ENCODE peak calls at places on chromosomes 3 and 15, in eight cellular contexts. M is right lobe of liver, P is adrenal gland, L is heart left ventricle, E is transverse colon, B is endothelial cell of umbilical vein, W is GM12891, Y is testis. X is an unnamed sample.

GRCh38 chr15:91508633-91509032 is 344.9 kb upstream of the SLCO3A1 start:
- DNase-seq in M (no peak), P (no peak), L (no peak), E (no peak), B (no peak), W (no peak), Y (no peak), X (no peak)

GRCh38 chr15:64930019-64930652 is 18.4 kb downstream of the ANKDD1A start:
- DNase-seq in M (no peak), P (no peak), L (no peak), E (peak; percentile 44), B (no peak), W (peak; percentile 53), Y (no peak), X (no peak)

GRCh38 chr3:98890960-98891910 is 10.3 kb downstream of the DCBLD2 start:
- DNase-seq in M (no peak), P (no peak), L (no peak), E (no peak), B (peak; percentile 35), W (no peak), Y (no peak), X (no peak)

GRCh38 chr3:138727371-138727770 is 107.4 kb downstream of the PIK3CB start:
- DNase-seq in M (no peak), P (no peak), L (no peak), E (no peak), B (no peak), W (no peak), Y (no peak), X (no peak)

GRCh38 chr15:29090617-29091466 is 178.8 kb downstream of the NSMCE3 start:
- DNase-seq in M (no peak), P (no peak), L (no peak), E (no peak), B (no peak), W (peak; percentile 62), Y (peak; percentile 36), X (peak; percentile 40)

GRCh38 chr3:81726132-81726531 is 35.3 kb downstream of the GBE1 start:
- DNase-seq in M (no peak), P (no peak), L (no peak), E (no peak), B (peak; percentile 80), W (no peak), Y (no peak), X (no peak)

GRCh38 chr3:48428863-48429415 is 947 bp downstream of the PLXNB1 start:
- DNase-seq in M (no peak), P (no peak), L (peak; percentile 65), E (peak; percentile 60), B (peak; percentile 41), W (no peak), Y (peak; percentile 65), X (peak; percentile 35)

GRCh38 chr3:8482960-8483665 is 18.5 kb upstream of the LMCD1 start:
- DNase-seq in M (peak; percentile 77), P (peak; percentile 77), L (peak; percentile 76), E (peak; percentile 23), B (peak; percentile 96), W (no peak), Y (peak; percentile 73), X (no peak)

GRCh38 chr15:65055201-65055870 is 10.1 kb downstream of the SLC51B start:
- DNase-seq in M (peak; percentile 92), P (no peak), L (no peak), E (peak; percentile 67), B (no peak), W (no peak), Y (peak; percentile 60), X (no peak)

GRCh38 chr15:98174286-98174685 is 213.8 kb downstream of the ARRDC4 start:
- DNase-seq in M (no peak), P (no peak), L (no peak), E (peak; percentile 11), B (no peak), W (no peak), Y (no peak), X (no peak)

GRCh38 chr15:83164409-83165404 is 42.9 kb downstream of the HDGFL3 start:
- DNase-seq in M (no peak), P (no peak), L (no peak), E (no peak), B (peak; percentile 80), W (peak; percentile 2), Y (no peak), X (peak; percentile 40)

GRCh38 chr3:15324335-15324734 is 8.1 kb downstream of the SH3BP5 start:
- DNase-seq in M (peak; percentile 92), P (peak; percentile 46), L (no peak), E (no peak), B (no peak), W (no peak), Y (peak; percentile 77), X (no peak)

GRCh38 chr3:99635348-99635747 is 3.0 kb upstream of the COL8A1 start:
- DNase-seq in M (no peak), P (no peak), L (no peak), E (no peak), B (no peak), W (no peak), Y (no peak), X (no peak)

GRCh38 chr3:152960684-152961083 is 125.8 kb downstream of the P2RY1 start:
- DNase-seq in M (no peak), P (no peak), L (no peak), E (no peak), B (no peak), W (no peak), Y (no peak), X (no peak)

GRCh38 chr15:38531509-38531908 is 33.1 kb downstream of the RASGRP1 start:
- DNase-seq in M (no peak), P (peak; percentile 61), L (no peak), E (no peak), B (no peak), W (no peak), Y (peak; percentile 22), X (no peak)

GRCh38 chr3:85846940-85847339 is 888.2 kb downstream of the CADM2 start:
- DNase-seq in M (no peak), P (no peak), L (no peak), E (no peak), B (no peak), W (no peak), Y (no peak), X (no peak)

GRCh38 chr3:153679711-153680110 is 441.5 kb upstream of the ARHGEF26 start:
- DNase-seq in M (no peak), P (no peak), L (no peak), E (no peak), B (no peak), W (no peak), Y (no peak), X (no peak)

GRCh38 chr3:113668015-113668414 is 28.4 kb downstream of the USF3 start:
- DNase-seq in M (no peak), P (no peak), L (no peak), E (no peak), B (no peak), W (no peak), Y (no peak), X (no peak)

GRCh38 chr15:63040509-63040908 is 2.0 kb upstream of the TPM1 start:
- DNase-seq in M (no peak), P (no peak), L (no peak), E (no peak), B (no peak), W (no peak), Y (no peak), X (no peak)

GRCh38 chr15:63040954-63041353 is 1.6 kb upstream of the TPM1 start:
- DNase-seq in M (no peak), P (no peak), L (peak; percentile 55), E (no peak), B (no peak), W (no peak), Y (no peak), X (no peak)

GRCh38 chr15:63037996-63038720 is 4.4 kb upstream of the TPM1 start:
- DNase-seq in M (no peak), P (no peak), L (no peak), E (no peak), B (no peak), W (no peak), Y (no peak), X (no peak)

GRCh38 chr15:63038926-63039673 is 3.4 kb upstream of the TPM1 start:
- DNase-seq in M (no peak), P (no peak), L (no peak), E (no peak), B (no peak), W (no peak), Y (no peak), X (no peak)

GRCh38 chr15:63039811-63040210 is 2.7 kb upstream of the TPM1 start:
- DNase-seq in M (no peak), P (no peak), L (no peak), E (no peak), B (no peak), W (no peak), Y (no peak), X (no peak)
- TF ChIP-seq POLR2A in M (no peak), P (no peak), L (no peak), E (no peak), B (no peak), W (no peak), Y (no peak), X (no peak)

GRCh38 chr3:50299929-50300680 is 900 bp upstream of the HYAL3 start:
- DNase-seq in M (peak; percentile 70), P (peak; percentile 69), L (no peak), E (no peak), B (no peak), W (no peak), Y (no peak), X (peak; percentile 72)
- TF ChIP-seq POLR2A in M (peak; percentile 8), P (no peak), L (no peak), E (no peak), B (no peak), W (no peak), Y (no peak), X (no peak)

DNA sequence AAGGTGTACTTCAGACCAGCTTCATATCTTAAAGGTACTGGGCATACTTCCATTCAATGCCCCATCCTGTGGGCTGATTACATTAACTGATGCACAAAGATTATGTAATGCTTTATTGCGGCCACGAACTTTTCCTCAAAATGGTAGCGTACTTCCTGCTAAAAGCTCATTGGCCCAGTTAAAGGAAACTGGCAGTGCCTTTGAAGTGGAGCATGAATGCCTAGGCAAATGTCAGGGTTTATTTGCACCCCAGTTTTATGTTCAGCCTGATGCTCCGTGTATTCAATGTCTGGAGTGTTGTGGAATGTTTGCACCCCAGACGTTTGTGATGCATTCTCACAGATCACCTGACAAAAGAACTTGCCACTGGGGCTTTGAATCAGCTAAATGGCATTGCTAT is 3.4 kb downstream of the SKIL start:
- DNase-seq in M (no peak), P (no peak), L (no peak), E (no peak), B (no peak), W (no peak), Y (no peak), X (no peak)
- TF ChIP-seq POLR2A in M (no peak), P (no peak), L (no peak), E (no peak), B (peak; percentile 15), W (no peak), Y (no peak), X (no peak)

DNA sequence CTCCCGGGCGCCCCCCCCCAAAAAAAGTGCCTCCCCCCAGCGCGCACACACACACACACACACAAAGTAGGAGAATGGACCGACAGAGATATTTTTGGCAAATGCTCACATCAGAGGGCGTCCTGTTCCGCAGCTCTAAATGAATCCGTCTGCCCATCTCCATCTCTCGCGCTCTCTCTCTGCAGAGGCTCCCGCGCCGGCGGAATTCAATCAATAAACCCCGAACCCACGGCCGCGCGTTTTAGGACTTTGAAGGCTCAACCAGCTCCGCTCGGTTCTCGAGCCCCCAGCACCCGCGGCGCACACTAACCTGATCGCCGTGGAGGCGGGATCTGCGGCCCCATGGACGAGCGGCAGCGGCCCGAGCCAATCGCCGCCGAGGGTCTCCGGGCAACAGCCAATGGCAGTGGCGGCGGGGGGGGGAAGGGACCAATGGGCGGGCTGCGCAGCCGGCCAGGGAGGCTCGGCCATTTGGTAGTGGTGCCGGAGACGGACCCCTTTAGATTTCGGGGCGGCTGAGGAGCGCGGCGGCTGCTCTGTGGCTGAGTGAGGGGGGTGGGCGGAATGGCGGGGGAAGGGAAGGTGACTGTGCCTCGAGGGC is at the start of gene ANP32A:
- DNase-seq in M (peak; percentile 97), P (peak; percentile 96), L (peak; percentile 99), E (peak; percentile 98), B (peak; percentile 96), W (peak; percentile 95), Y (peak; percentile 97), X (peak; percentile 98)
- TF ChIP-seq POLR2A in M (peak; percentile 72), P (no peak), L (peak; percentile 88), E (peak; percentile 70), B (no peak), W (peak; percentile 34), Y (peak; percentile 16), X (peak; percentile 52)

X was measured in erythroblast.